ENCODE peak calls at places on chromosomes 2 and 18, in seven cellular contexts. B is hepatocyte, U is EL, C is sigmoid colon, K is substantia nigra, T is dorsolateral prefrontal cortex, L is GM20000. J is an unnamed sample.

GRCh38 chr18:74251297-74252031 is 40.3 kb downstream of the CYB5A start:
- DNase-seq in C (no peak), U (peak; percentile 76), K (no peak), B (peak; percentile 46), T (no peak), L (no peak), J (no peak)

GRCh38 chr2:239299218-239299939 is 101.4 kb downstream of the HDAC4 start:
- DNase-seq in U (no peak), K (no peak), C (peak; percentile 64), L (no peak), B (peak; percentile 67), T (peak; percentile 54), J (no peak)

GRCh38 chr2:33448216-33448899 is 28.1 kb upstream of the RASGRP3 start:
- DNase-seq in T (no peak), U (no peak), C (no peak), B (no peak), K (no peak), L (no peak), J (no peak)

GRCh38 chr2:98692090-98692991 is 38.6 kb downstream of the MGAT4A start:
- DNase-seq in L (no peak), T (no peak), C (no peak), U (no peak), B (no peak), K (no peak), J (no peak)

GRCh38 chr2:233228414-233228813 is 23.1 kb upstream of the ATG16L1 start:
- DNase-seq in L (no peak), C (no peak), K (no peak), U (no peak), T (no peak), B (no peak), J (no peak)

GRCh38 chr2:28956415-28956826 is 24.7 kb upstream of the TOGARAM2 start:
- DNase-seq in U (peak; percentile 72), C (no peak), K (no peak), B (peak; percentile 54), L (peak; percentile 48), T (no peak), J (no peak)

GRCh38 chr2:207330912-207331311 is 165.2 kb upstream of the KLF7 start:
- DNase-seq in L (peak; percentile 43), U (peak; percentile 95), K (no peak), B (peak; percentile 66), C (no peak), T (no peak), J (no peak)

GRCh38 chr18:31581498-31582197 is 10.0 kb upstream of the TTR start:
- DNase-seq in K (no peak), C (no peak), U (no peak), B (peak; percentile 35), T (no peak), L (no peak), J (no peak)

GRCh38 chr2:5121677-5122076 is 570.5 kb upstream of the SOX11 start:
- DNase-seq in K (no peak), U (no peak), T (no peak), C (no peak), L (no peak), B (peak; percentile 52), J (no peak)

GRCh38 chr2:112692496-112692911 is 28.3 kb upstream of the NT5DC4 start:
- DNase-seq in L (peak; percentile 78), T (no peak), U (peak; percentile 97), K (no peak), C (no peak), B (peak; percentile 91), J (no peak)

GRCh38 chr18:13207274-13207673 is 11.3 kb upstream of the LDLRAD4 start:
- DNase-seq in C (no peak), T (no peak), L (no peak), U (no peak), K (no peak), B (no peak), J (no peak)

GRCh38 chr2:8491296-8492048 is 190.4 kb upstream of the ID2 start:
- DNase-seq in L (no peak), K (no peak), B (no peak), C (peak; percentile 77), U (no peak), T (no peak), J (no peak)

GRCh38 chr2:12036640-12036983 is 290.2 kb downstream of the LPIN1 start:
- DNase-seq in T (no peak), C (no peak), L (no peak), U (no peak), K (no peak), B (no peak), J (no peak)

GRCh38 chr18:35611518-35611917 is 30.0 kb downstream of the GALNT1 start:
- DNase-seq in U (no peak), K (no peak), T (no peak), L (no peak), B (no peak), C (no peak), J (no peak)

GRCh38 chr18:49359732-49360444 is 100.6 kb downstream of the DYM start:
- DNase-seq in B (no peak), C (no peak), K (no peak), U (peak; percentile 62), L (peak; percentile 13), T (no peak), J (no peak)

GRCh38 chr2:60534034-60534393 is 19.4 kb downstream of the BCL11A start:
- DNase-seq in K (no peak), U (no peak), T (no peak), C (no peak), L (no peak), B (no peak), J (no peak)

GRCh38 chr18:58491113-58491696 is 137.7 kb downstream of the ALPK2 start:
- DNase-seq in K (no peak), U (no peak), T (no peak), B (no peak), C (peak; percentile 45), L (no peak), J (no peak)

GRCh38 chr2:223674998-223675609 is 72.9 kb upstream of the SCG2 start:
- DNase-seq in T (no peak), K (no peak), B (peak; percentile 31), C (no peak), L (no peak), U (peak; percentile 42), J (no peak)